ENCODE peak calls at places on chromosomes 1 and 21, in four cellular contexts. P is K562, V is fibroblast of lung, G is adipocyte. C is an unnamed sample.

GRCh38 chr1:115440733-115441132 is 102.7 kb upstream of the NGF start:
- DNase-seq in P (no peak), V (peak; percentile 37), G (no peak), C (no peak)

GRCh38 chr1:48177257-48177656 is 45.3 kb upstream of the SLC5A9 start:
- DNase-seq in P (peak; percentile 69), V (no peak), G (no peak), C (no peak)

GRCh38 chr1:18673976-18674375 is 43.3 kb downstream of the PAX7 start:
- DNase-seq in P (no peak), V (no peak), G (no peak), C (no peak)

GRCh38 chr1:53127546-53127945 is 14.9 kb downstream of the SLC1A7 start:
- DNase-seq in P (no peak), V (no peak), G (no peak), C (no peak)

GRCh38 chr1:119873166-119874025 is 22.9 kb downstream of the ADAM30 start:
- DNase-seq in P (no peak), V (peak; percentile 96), G (peak; percentile 53), C (no peak)

GRCh38 chr1:25031601-25031965 is 101.5 kb upstream of the RUNX3 start:
- DNase-seq in P (no peak), V (no peak), G (no peak), C (peak; percentile 35)

GRCh38 chr1:211468595-211468994 is 23.4 kb downstream of the RD3 start:
- DNase-seq in P (no peak), V (no peak), G (no peak), C (no peak)

GRCh38 chr1:54125671-54126070 is 27.1 kb downstream of the CDCP2 start:
- DNase-seq in P (no peak), V (no peak), G (peak; percentile 38), C (no peak)

GRCh38 chr21:18350216-18350615 is 53.4 kb downstream of the TMPRSS15 start:
- DNase-seq in P (no peak), V (peak; percentile 32), G (no peak), C (no peak)

GRCh38 chr21:31182231-31183129 is 144.2 kb upstream of the KRTAP19-8 start:
- DNase-seq in P (no peak), V (no peak), G (no peak), C (no peak)

GRCh38 chr1:206931709-206932108 is 10.0 kb upstream of the FCMR start:
- DNase-seq in P (no peak), V (no peak), G (no peak), C (no peak)

GRCh38 chr1:185632659-185633428 is 101.3 kb upstream of the HMCN1 start:
- DNase-seq in P (no peak), V (peak; percentile 89), G (peak; percentile 65), C (no peak)

GRCh38 chr1:174965006-174965971 is 34.5 kb upstream of the CACYBP start:
- DNase-seq in P (peak; percentile 61), V (no peak), G (peak; percentile 39), C (no peak)

GRCh38 chr1:1302006-1302430 is 5.7 kb downstream of the ACAP3 start:
- DNase-seq in P (no peak), V (no peak), G (peak; percentile 32), C (no peak)

GRCh38 chr1:94961994-94962744 is 35.3 kb upstream of the CNN3 start:
- DNase-seq in P (no peak), V (no peak), G (peak; percentile 33), C (no peak)

GRCh38 chr1:198467907-198468306 is 72.6 kb downstream of the ATP6V1G3 start:
- DNase-seq in P (no peak), V (peak; percentile 70), G (no peak), C (no peak)

GRCh38 chr1:239308701-239309333 is 77.6 kb upstream of the CHRM3 start:
- DNase-seq in P (no peak), V (peak; percentile 13), G (peak; percentile 7), C (no peak)

GRCh38 chr1:153742411-153743142 is 14.7 kb downstream of the INTS3 start:
- DNase-seq in P (no peak), V (peak; percentile 90), G (peak; percentile 29), C (peak; percentile 78)

GRCh38 chr1:99504287-99504686 is 141.6 kb upstream of the PALMD start:
- DNase-seq in P (no peak), V (no peak), G (no peak), C (no peak)

GRCh38 chr1:110620250-110620615 is 14.1 kb upstream of the KCNA2 start:
- DNase-seq in P (no peak), V (no peak), G (no peak), C (no peak)

GRCh38 chr1:171311771-171312558 is 2.0 kb upstream of the FMO4 start:
- DNase-seq in P (no peak), V (no peak), G (no peak), C (no peak)

GRCh38 chr21:44643911-44644310 is 2.3 kb upstream of the KRTAP10-11 start:
- DNase-seq in P (no peak), V (no peak), G (no peak), C (no peak)

GRCh38 chr1:8427493-8427892 is 109.6 kb downstream of the SLC45A1 start:
- DNase-seq in P (no peak), V (no peak), G (no peak), C (no peak)

GRCh38 chr1:21666572-21667320 is 2.4 kb downstream of the RAP1GAP start:
- DNase-seq in P (no peak), V (no peak), G (no peak), C (no peak)

GRCh38 chr1:27658951-27659496 is 13.0 kb downstream of the IFI6 start:
- DNase-seq in P (no peak), V (peak; percentile 71), G (peak; percentile 66), C (peak; percentile 25)

GRCh38 chr1:198936371-198937083 is 297.7 kb downstream of the PTPRC start:
- DNase-seq in P (no peak), V (peak; percentile 56), G (peak; percentile 76), C (no peak)

GRCh38 chr1:244346972-244347618 is 104.6 kb downstream of the ADSS2 start:
- DNase-seq in P (no peak), V (peak; percentile 54), G (peak; percentile 19), C (no peak)

GRCh38 chr1:167502719-167503452 is 15.4 kb downstream of the CD247 start:
- DNase-seq in P (no peak), V (no peak), G (no peak), C (no peak)

GRCh38 chr1:24463756-24464377 is 38.8 kb upstream of the RCAN3 start:
- DNase-seq in P (no peak), V (no peak), G (no peak), C (no peak)

GRCh38 chr1:5780324-5780716 is 211.9 kb downstream of the NPHP4 start:
- DNase-seq in P (no peak), V (no peak), G (no peak), C (no peak)

GRCh38 chr1:214570442-214570841 is 19.0 kb upstream of the PTPN14 start:
- DNase-seq in P (no peak), V (peak; percentile 79), G (peak; percentile 44), C (no peak)
- H3K9ac ChIP-seq in P (no peak overlapping the region), V (no peak overlapping the region), G (peak overlapping the region; percentile 3), C (no peak overlapping the region)

GRCh38 chr1:32062867-32063230 is 9.9 kb upstream of the TMEM39B start:
- DNase-seq in P (no peak), V (peak; percentile 46), G (no peak), C (no peak)
- H3K9ac ChIP-seq in P (peak overlapping the region; percentile 84), V (no peak overlapping the region), G (peak overlapping the region; percentile 51), C (peak overlapping the region; percentile 18)

DNA sequence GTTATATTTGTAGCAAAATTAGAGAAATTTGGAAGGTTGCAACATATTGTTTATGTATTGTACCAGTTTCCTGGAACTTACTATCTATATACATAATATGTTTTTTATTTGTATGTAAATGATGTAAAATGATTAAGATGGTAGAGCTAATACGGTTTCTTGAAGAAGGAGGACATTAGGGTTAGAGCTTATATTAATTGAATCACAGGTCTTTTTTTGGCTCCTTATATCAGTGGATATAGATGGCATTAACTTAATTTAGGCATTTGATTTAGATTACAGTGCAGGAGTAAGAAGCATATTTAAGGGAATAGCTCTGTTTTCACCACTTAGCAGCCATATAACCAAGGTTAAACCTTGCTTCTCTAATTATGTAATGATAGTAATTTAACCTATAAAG is 357.7 kb downstream of the USP25 start:
- DNase-seq in P (no peak), V (no peak), G (no peak), C (no peak)
- H3K9ac ChIP-seq in P (no peak overlapping the region), V (no peak overlapping the region), G (no peak overlapping the region), C (no peak overlapping the region)

DNA sequence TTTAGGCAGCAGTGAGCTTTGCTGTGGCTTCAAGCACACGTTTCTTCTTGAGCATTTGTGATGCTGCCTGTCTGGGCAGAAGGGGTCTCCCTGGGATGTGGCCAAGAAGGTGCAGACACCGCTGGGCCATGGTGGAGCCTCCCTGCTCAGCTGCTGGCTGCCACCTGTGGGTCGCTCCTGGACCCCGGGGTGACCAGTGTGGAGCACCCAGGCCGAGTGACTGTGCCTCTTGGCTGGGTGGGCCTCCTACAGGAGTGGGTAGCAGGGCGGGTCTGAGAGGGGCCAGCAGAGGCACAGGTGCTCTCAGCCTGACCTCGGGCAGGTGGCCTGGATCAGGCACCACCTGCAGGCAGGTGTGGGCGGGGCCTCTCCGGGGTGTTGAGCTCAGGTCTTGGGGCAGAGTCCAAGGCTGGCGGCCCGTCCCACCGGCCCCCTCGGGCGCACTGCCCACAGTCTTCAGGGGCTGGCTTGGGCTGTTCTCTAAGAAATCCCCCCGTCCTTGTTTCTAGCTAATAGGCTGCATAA is 42.0 kb upstream of the COL6A1 start:
- DNase-seq in P (no peak), V (no peak), G (no peak), C (no peak)
- H3K9ac ChIP-seq in P (no peak overlapping the region), V (no peak overlapping the region), G (no peak overlapping the region), C (no peak overlapping the region)

DNA sequence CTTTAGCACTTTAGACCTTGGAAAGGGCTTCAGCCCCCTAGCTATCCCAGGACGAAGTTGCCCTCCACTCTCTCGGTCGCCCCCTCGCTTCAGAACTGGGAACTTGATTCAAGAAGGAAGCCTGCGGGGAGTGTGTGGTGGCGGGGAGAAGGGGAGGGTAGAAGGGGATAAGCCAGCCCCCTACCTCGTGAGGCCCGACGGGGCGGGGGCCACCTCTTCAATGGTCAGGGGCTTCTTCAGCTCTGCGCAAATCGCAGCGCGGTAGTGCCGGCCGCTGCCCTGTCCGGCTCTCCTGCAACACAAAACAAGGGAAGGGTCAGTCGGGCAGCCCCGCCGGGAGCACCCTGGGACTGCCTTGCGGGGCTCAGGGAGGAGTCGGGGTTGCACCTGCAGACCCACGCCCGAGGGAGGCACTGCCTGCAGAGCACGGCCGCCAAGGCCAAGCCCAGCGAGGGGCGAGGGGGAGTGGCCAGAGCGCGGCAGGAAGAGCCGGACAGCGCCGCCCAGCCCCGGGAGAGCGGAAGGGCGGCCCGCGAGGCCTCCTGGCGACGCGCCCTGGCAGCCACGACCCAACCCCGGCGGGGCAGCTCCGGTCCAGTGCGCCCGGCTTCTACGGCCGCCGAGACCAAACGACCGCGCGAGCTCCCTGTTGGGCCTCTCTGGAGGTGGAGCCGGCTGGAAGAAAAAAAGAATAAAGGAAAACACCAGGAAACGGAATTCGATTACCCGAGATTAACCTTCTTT is 56.2 kb upstream of the RASAL2 start:
- DNase-seq in P (peak; percentile 67), V (peak; percentile 77), G (peak; percentile 86), C (peak; percentile 96)
- H3K9ac ChIP-seq in P (peak overlapping the region; percentile 71), V (peak overlapping the region; percentile 27), G (peak overlapping the region; percentile 84), C (peak overlapping the region; percentile 39)

C was measured in kidney.